ENCODE peak calls at places on chromosomes 16 and 17, in seven cellular contexts. One of them, this sample, is unnamed.

GRCh38 chr17:58491510-58492045 is 3.4 kb upstream of the HSF5 start:
- DNase-seq in cardiac muscle cell: no peak
- DNase-seq in CD4-positive, alpha-beta T cell: no peak
- DNase-seq in HFFc6: no peak
- DNase-seq in OCI-LY7: no peak
- DNase-seq in A549: no peak
- DNase-seq in GM13977: no peak
- DNase-seq in this sample: no peak

GRCh38 chr16:64974381-64974780 is 147.5 kb downstream of the CDH11 start:
- DNase-seq in OCI-LY7: no peak
- DNase-seq in GM13977: no peak
- DNase-seq in HFFc6: no peak
- DNase-seq in cardiac muscle cell: no peak
- DNase-seq in A549: no peak
- DNase-seq in CD4-positive, alpha-beta T cell: no peak
- DNase-seq in this sample: no peak

GRCh38 chr16:1633310-1633709 is 21.1 kb downstream of the CRAMP1 start:
- DNase-seq in cardiac muscle cell: no peak
- DNase-seq in GM13977: no peak
- DNase-seq in A549: no peak
- DNase-seq in CD4-positive, alpha-beta T cell: no peak
- DNase-seq in HFFc6: no peak
- DNase-seq in OCI-LY7: no peak
- DNase-seq in this sample: no peak

GRCh38 chr16:47143329-47143676 is 442 bp downstream of the NETO2 start:
- DNase-seq in HFFc6: peak; percentile 18
- DNase-seq in OCI-LY7: peak; percentile 53
- DNase-seq in CD4-positive, alpha-beta T cell: peak; percentile 40
- DNase-seq in cardiac muscle cell: peak; percentile 83
- DNase-seq in GM13977: peak; percentile 94
- DNase-seq in A549: peak; percentile 84
- DNase-seq in this sample: peak; percentile 68

GRCh38 chr17:31917065-31917529 is 15.6 kb upstream of the UTP6 start:
- DNase-seq in A549: no peak
- DNase-seq in CD4-positive, alpha-beta T cell: no peak
- DNase-seq in cardiac muscle cell: no peak
- DNase-seq in OCI-LY7: no peak
- DNase-seq in HFFc6: no peak
- DNase-seq in GM13977: peak; percentile 33
- DNase-seq in this sample: no peak

GRCh38 chr17:75724016-75725003 is 3.1 kb downstream of the ITGB4 start:
- DNase-seq in CD4-positive, alpha-beta T cell: no peak
- DNase-seq in OCI-LY7: no peak
- DNase-seq in A549: no peak
- DNase-seq in HFFc6: no peak
- DNase-seq in GM13977: no peak
- DNase-seq in cardiac muscle cell: no peak
- DNase-seq in this sample: no peak

GRCh38 chr16:66451548-66451947 is 24.5 kb downstream of the BEAN1 start:
- DNase-seq in CD4-positive, alpha-beta T cell: no peak
- DNase-seq in cardiac muscle cell: no peak
- DNase-seq in HFFc6: no peak
- DNase-seq in GM13977: no peak
- DNase-seq in OCI-LY7: no peak
- DNase-seq in A549: no peak
- DNase-seq in this sample: no peak

GRCh38 chr17:35242158-35242804 is 591 bp upstream of the SLFN5 start:
- DNase-seq in cardiac muscle cell: peak; percentile 73
- DNase-seq in A549: peak; percentile 69
- DNase-seq in OCI-LY7: peak; percentile 57
- DNase-seq in GM13977: peak; percentile 87
- DNase-seq in CD4-positive, alpha-beta T cell: peak; percentile 89
- DNase-seq in HFFc6: peak; percentile 23
- DNase-seq in this sample: no peak

GRCh38 chr16:24984903-24985675 is 30.1 kb downstream of the ARHGAP17 start:
- DNase-seq in CD4-positive, alpha-beta T cell: no peak
- DNase-seq in cardiac muscle cell: no peak
- DNase-seq in HFFc6: no peak
- DNase-seq in OCI-LY7: no peak
- DNase-seq in GM13977: no peak
- DNase-seq in A549: no peak
- DNase-seq in this sample: no peak

GRCh38 chr16:68445458-68445857 is 2.9 kb downstream of the SMPD3 start:
- DNase-seq in OCI-LY7: peak; percentile 79
- DNase-seq in A549: peak; percentile 66
- DNase-seq in CD4-positive, alpha-beta T cell: no peak
- DNase-seq in HFFc6: peak; percentile 38
- DNase-seq in GM13977: peak; percentile 66
- DNase-seq in cardiac muscle cell: peak; percentile 64
- DNase-seq in this sample: peak; percentile 64

GRCh38 chr17:64974750-64975317 is 55.6 kb upstream of the LRRC37A3 start:
- DNase-seq in OCI-LY7: no peak
- DNase-seq in CD4-positive, alpha-beta T cell: no peak
- DNase-seq in HFFc6: no peak
- DNase-seq in GM13977: no peak
- DNase-seq in cardiac muscle cell: no peak
- DNase-seq in A549: no peak
- DNase-seq in this sample: no peak

GRCh38 chr17:5516060-5516792 is 29.9 kb downstream of the MIS12 start:
- DNase-seq in cardiac muscle cell: no peak
- DNase-seq in CD4-positive, alpha-beta T cell: no peak
- DNase-seq in A549: peak; percentile 88
- DNase-seq in OCI-LY7: no peak
- DNase-seq in GM13977: no peak
- DNase-seq in HFFc6: peak; percentile 99
- DNase-seq in this sample: no peak

GRCh38 chr17:64617125-64617780 is 44.9 kb downstream of the SMURF2 start:
- DNase-seq in A549: no peak
- DNase-seq in cardiac muscle cell: no peak
- DNase-seq in OCI-LY7: no peak
- DNase-seq in HFFc6: no peak
- DNase-seq in CD4-positive, alpha-beta T cell: no peak
- DNase-seq in GM13977: no peak
- DNase-seq in this sample: no peak

GRCh38 chr17:56863974-56864373 is 30.0 kb downstream of the DGKE start:
- DNase-seq in OCI-LY7: no peak
- DNase-seq in A549: no peak
- DNase-seq in HFFc6: no peak
- DNase-seq in CD4-positive, alpha-beta T cell: no peak
- DNase-seq in GM13977: no peak
- DNase-seq in cardiac muscle cell: no peak
- DNase-seq in this sample: peak; percentile 20

GRCh38 chr17:77530591-77530990 is 389.8 kb downstream of the SEC14L1 start:
- DNase-seq in HFFc6: no peak
- DNase-seq in A549: no peak
- DNase-seq in OCI-LY7: no peak
- DNase-seq in GM13977: no peak
- DNase-seq in CD4-positive, alpha-beta T cell: no peak
- DNase-seq in cardiac muscle cell: no peak
- DNase-seq in this sample: no peak

GRCh38 chr17:67500261-67500660 is 123.2 kb downstream of the PITPNC1 start:
- DNase-seq in GM13977: no peak
- DNase-seq in cardiac muscle cell: no peak
- DNase-seq in CD4-positive, alpha-beta T cell: no peak
- DNase-seq in HFFc6: no peak
- DNase-seq in A549: peak; percentile 27
- DNase-seq in OCI-LY7: no peak
- DNase-seq in this sample: no peak

GRCh38 chr16:55401036-55401435 is 77.0 kb downstream of the IRX6 start:
- DNase-seq in OCI-LY7: no peak
- DNase-seq in GM13977: no peak
- DNase-seq in HFFc6: no peak
- DNase-seq in A549: no peak
- DNase-seq in cardiac muscle cell: no peak
- DNase-seq in CD4-positive, alpha-beta T cell: no peak
- DNase-seq in this sample: no peak

GRCh38 chr17:42754782-42755181 is 6.2 kb upstream of the RAMP2 start:
- DNase-seq in CD4-positive, alpha-beta T cell: no peak
- DNase-seq in cardiac muscle cell: no peak
- DNase-seq in HFFc6: no peak
- DNase-seq in A549: no peak
- DNase-seq in OCI-LY7: no peak
- DNase-seq in GM13977: no peak
- DNase-seq in this sample: no peak

GRCh38 chr16:88936008-88936912 is 40.7 kb downstream of the CBFA2T3 start:
- DNase-seq in cardiac muscle cell: no peak
- DNase-seq in CD4-positive, alpha-beta T cell: peak; percentile 21
- DNase-seq in OCI-LY7: peak; percentile 59
- DNase-seq in HFFc6: no peak
- DNase-seq in GM13977: no peak
- DNase-seq in A549: no peak
- DNase-seq in this sample: no peak
- TF ChIP-seq CTCF in cardiac muscle cell: no peak
- TF ChIP-seq CTCF in CD4-positive, alpha-beta T cell: no peak
- TF ChIP-seq CTCF in OCI-LY7: peak; percentile 38
- TF ChIP-seq CTCF in HFFc6: no peak
- TF ChIP-seq CTCF in GM13977: peak; percentile 19
- TF ChIP-seq CTCF in A549: no peak
- TF ChIP-seq CTCF in this sample: no peak

DNA sequence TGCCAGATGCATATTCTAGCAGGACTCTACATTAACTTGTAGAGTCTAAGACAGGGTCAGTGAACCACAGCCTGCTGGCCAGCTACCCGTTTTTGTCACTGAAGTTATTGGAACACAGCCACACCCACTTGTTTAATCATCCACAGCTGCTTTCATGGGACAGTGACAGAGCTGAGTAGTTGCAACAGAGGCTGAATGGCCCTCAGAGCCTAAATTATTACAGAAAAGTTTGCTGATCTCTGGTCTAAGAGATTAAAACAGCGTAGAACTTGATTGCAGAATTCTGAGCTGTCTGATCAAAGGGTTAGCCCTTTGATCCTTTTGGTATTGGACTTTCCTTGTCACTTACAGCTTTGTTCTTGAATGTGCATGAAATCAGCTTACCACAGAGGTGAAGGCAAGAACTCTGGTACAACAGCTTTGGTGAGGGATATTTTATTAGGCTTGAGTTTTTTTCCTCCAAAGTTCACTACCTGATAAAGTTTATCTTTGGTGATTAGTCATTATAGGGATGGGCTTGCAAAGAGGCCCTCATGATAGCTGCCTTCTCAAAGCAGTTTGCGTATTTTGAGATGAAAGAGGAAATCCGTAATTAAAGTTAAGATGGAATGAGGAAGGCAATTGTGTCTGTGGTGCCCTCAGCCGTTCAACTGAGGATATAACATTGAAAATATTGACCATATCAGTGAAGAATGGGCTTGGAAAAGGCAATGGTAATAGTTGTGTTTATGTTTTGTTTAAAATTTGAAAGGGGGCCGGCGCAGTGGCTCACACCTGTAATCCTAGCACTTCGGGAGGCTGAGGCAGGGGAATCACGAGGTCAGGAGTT is 23.7 kb downstream of the ALDH3A2 start:
- DNase-seq in OCI-LY7: no peak
- DNase-seq in A549: no peak
- DNase-seq in cardiac muscle cell: no peak
- DNase-seq in HFFc6: no peak
- DNase-seq in GM13977: no peak
- DNase-seq in CD4-positive, alpha-beta T cell: no peak
- DNase-seq in this sample: no peak
- TF ChIP-seq CTCF in OCI-LY7: no peak
- TF ChIP-seq CTCF in A549: peak; percentile 8
- TF ChIP-seq CTCF in cardiac muscle cell: peak; percentile 34
- TF ChIP-seq CTCF in HFFc6: peak; percentile 65
- TF ChIP-seq CTCF in GM13977: no peak
- TF ChIP-seq CTCF in CD4-positive, alpha-beta T cell: no peak
- TF ChIP-seq CTCF in this sample: no peak

GRCh38 chr17:17139972-17140589 is 66.1 kb downstream of the PLD6 start:
- DNase-seq in GM13977: no peak
- DNase-seq in CD4-positive, alpha-beta T cell: no peak
- DNase-seq in OCI-LY7: peak; percentile 58
- DNase-seq in HFFc6: no peak
- DNase-seq in cardiac muscle cell: no peak
- DNase-seq in A549: no peak
- DNase-seq in this sample: no peak

GRCh38 chr17:17141860-17142552 is 64.1 kb downstream of the PLD6 start:
- DNase-seq in CD4-positive, alpha-beta T cell: peak; percentile 50
- DNase-seq in HFFc6: peak; percentile 25
- DNase-seq in OCI-LY7: peak; percentile 48
- DNase-seq in GM13977: peak; percentile 71
- DNase-seq in A549: peak; percentile 63
- DNase-seq in cardiac muscle cell: peak; percentile 69
- DNase-seq in this sample: peak; percentile 58

GRCh38 chr17:17141279-17141678 is 64.9 kb downstream of the PLD6 start:
- DNase-seq in OCI-LY7: no peak
- DNase-seq in HFFc6: no peak
- DNase-seq in CD4-positive, alpha-beta T cell: no peak
- DNase-seq in A549: no peak
- DNase-seq in GM13977: no peak
- DNase-seq in cardiac muscle cell: no peak
- DNase-seq in this sample: no peak

GRCh38 chr17:17142556-17142955 is 63.6 kb downstream of the PLD6 start:
- DNase-seq in A549: no peak
- DNase-seq in GM13977: no peak
- DNase-seq in cardiac muscle cell: no peak
- DNase-seq in CD4-positive, alpha-beta T cell: no peak
- DNase-seq in HFFc6: no peak
- DNase-seq in OCI-LY7: no peak
- DNase-seq in this sample: no peak

GRCh38 chr17:17140590-17140980 is 65.5 kb downstream of the PLD6 start:
- DNase-seq in CD4-positive, alpha-beta T cell: no peak
- DNase-seq in HFFc6: peak; percentile 86
- DNase-seq in A549: peak; percentile 38
- DNase-seq in OCI-LY7: no peak
- DNase-seq in GM13977: no peak
- DNase-seq in cardiac muscle cell: no peak
- DNase-seq in this sample: no peak
- TF ChIP-seq CTCF in CD4-positive, alpha-beta T cell: no peak
- TF ChIP-seq CTCF in HFFc6: peak; percentile 55
- TF ChIP-seq CTCF in A549: no peak
- TF ChIP-seq CTCF in OCI-LY7: no peak
- TF ChIP-seq CTCF in GM13977: no peak
- TF ChIP-seq CTCF in cardiac muscle cell: peak; percentile 23
- TF ChIP-seq CTCF in this sample: no peak

GRCh38 chr16:4180511-4180910 is 61.4 kb downstream of the SRL start:
- DNase-seq in CD4-positive, alpha-beta T cell: no peak
- DNase-seq in HFFc6: no peak
- DNase-seq in OCI-LY7: no peak
- DNase-seq in A549: no peak
- DNase-seq in GM13977: no peak
- DNase-seq in cardiac muscle cell: no peak
- DNase-seq in this sample: no peak

GRCh38 chr16:4176794-4177438 is 60.7 kb upstream of the ADCY9 start:
- DNase-seq in A549: peak; percentile 63
- DNase-seq in HFFc6: peak; percentile 50
- DNase-seq in GM13977: peak; percentile 34
- DNase-seq in OCI-LY7: peak; percentile 8
- DNase-seq in cardiac muscle cell: no peak
- DNase-seq in CD4-positive, alpha-beta T cell: no peak
- DNase-seq in this sample: no peak

GRCh38 chr16:4179763-4180260 is 62.1 kb downstream of the SRL start:
- DNase-seq in CD4-positive, alpha-beta T cell: no peak
- DNase-seq in cardiac muscle cell: no peak
- DNase-seq in GM13977: no peak
- DNase-seq in A549: no peak
- DNase-seq in OCI-LY7: no peak
- DNase-seq in HFFc6: no peak
- DNase-seq in this sample: no peak

GRCh38 chr16:4178468-4179010 is 62.3 kb upstream of the ADCY9 start:
- DNase-seq in HFFc6: no peak
- DNase-seq in cardiac muscle cell: no peak
- DNase-seq in CD4-positive, alpha-beta T cell: no peak
- DNase-seq in A549: no peak
- DNase-seq in OCI-LY7: no peak
- DNase-seq in GM13977: no peak
- DNase-seq in this sample: no peak

GRCh38 chr16:4179020-4179419 is 62.8 kb upstream of the ADCY9 start:
- DNase-seq in cardiac muscle cell: no peak
- DNase-seq in A549: no peak
- DNase-seq in HFFc6: no peak
- DNase-seq in OCI-LY7: no peak
- DNase-seq in GM13977: no peak
- DNase-seq in CD4-positive, alpha-beta T cell: no peak
- DNase-seq in this sample: no peak
- TF ChIP-seq CTCF in cardiac muscle cell: no peak
- TF ChIP-seq CTCF in A549: no peak
- TF ChIP-seq CTCF in HFFc6: no peak
- TF ChIP-seq CTCF in OCI-LY7: no peak
- TF ChIP-seq CTCF in GM13977: no peak
- TF ChIP-seq CTCF in CD4-positive, alpha-beta T cell: no peak
- TF ChIP-seq CTCF in this sample: no peak